ENCODE peak calls at places on chromosomes 3 and 15, in ten cellular contexts. Z, T, R, S, E, O, M, B, Q and A are unnamed samples.

GRCh38 chr3:130820976-130821375 is 72.9 kb upstream of the ATP2C1 start:
- DNase-seq in Z (no peak), M (no peak), O (no peak), S (no peak), E (peak; percentile 51), T (no peak), R (no peak), B (peak; percentile 41), Q (no peak), A (peak; percentile 82)

GRCh38 chr3:87145553-87145952 is 81.6 kb upstream of the CHMP2B start:
- DNase-seq in E (no peak), B (no peak), S (peak; percentile 43), Q (no peak), Z (no peak), O (no peak), T (peak; percentile 16), R (no peak), M (no peak), A (no peak)

GRCh38 chr3:79027593-79027992 is 740.2 kb downstream of the ROBO1 start:
- DNase-seq in S (no peak), E (no peak), Z (no peak), Q (no peak), T (no peak), B (no peak), O (no peak), M (no peak), R (no peak), A (no peak)

GRCh38 chr15:31088672-31089360 is 12.7 kb downstream of the TRPM1 start:
- DNase-seq in M (no peak), Q (no peak), B (no peak), R (no peak), Z (no peak), S (no peak), T (no peak), E (no peak), O (no peak), A (no peak)

GRCh38 chr3:264394-265156 is 68.0 kb downstream of the CHL1 start:
- DNase-seq in R (no peak), O (no peak), M (no peak), E (no peak), S (no peak), Z (no peak), Q (no peak), B (peak; percentile 26), T (no peak), A (no peak)

GRCh38 chr3:108661699-108662098 is 72.2 kb downstream of the DZIP3 start:
- DNase-seq in Z (no peak), S (no peak), Q (no peak), T (no peak), R (no peak), O (no peak), E (no peak), B (no peak), M (no peak), A (no peak)

GRCh38 chr3:78580691-78581090 is 1187.1 kb downstream of the ROBO1 start:
- DNase-seq in M (no peak), O (no peak), B (no peak), T (no peak), E (no peak), Z (no peak), R (no peak), Q (no peak), S (no peak), A (no peak)

GRCh38 chr15:86375733-86376132 is 296.1 kb downstream of the AGBL1 start:
- DNase-seq in E (no peak), O (no peak), S (no peak), T (no peak), R (no peak), B (no peak), M (no peak), Z (no peak), Q (no peak), A (no peak)

GRCh38 chr3:145623349-145623748 is 537.6 kb downstream of the PLOD2 start:
- DNase-seq in R (no peak), O (no peak), Z (no peak), E (no peak), S (no peak), M (no peak), Q (no peak), B (no peak), T (no peak), A (no peak)

GRCh38 chr3:159170436-159171003 is 368.7 kb downstream of the MFSD1 start:
- DNase-seq in O (no peak), T (no peak), Z (no peak), M (no peak), E (no peak), R (no peak), S (no peak), B (no peak), Q (no peak), A (no peak)

GRCh38 chr3:11835028-11835639 is 11.6 kb downstream of the TAMM41 start:
- DNase-seq in O (no peak), T (peak; percentile 17), Q (no peak), E (no peak), Z (no peak), B (no peak), S (no peak), R (no peak), M (no peak), A (no peak)

GRCh38 chr3:30692498-30693130 is 86.2 kb downstream of the TGFBR2 start:
- DNase-seq in O (no peak), B (no peak), M (no peak), T (no peak), R (no peak), E (no peak), S (no peak), Q (no peak), Z (no peak), A (no peak)

GRCh38 chr3:33426630-33427341 is 13.4 kb downstream of the UBP1 start:
- DNase-seq in Z (no peak), T (no peak), Q (no peak), R (no peak), M (no peak), E (no peak), B (no peak), S (no peak), O (no peak), A (no peak)

DNA sequence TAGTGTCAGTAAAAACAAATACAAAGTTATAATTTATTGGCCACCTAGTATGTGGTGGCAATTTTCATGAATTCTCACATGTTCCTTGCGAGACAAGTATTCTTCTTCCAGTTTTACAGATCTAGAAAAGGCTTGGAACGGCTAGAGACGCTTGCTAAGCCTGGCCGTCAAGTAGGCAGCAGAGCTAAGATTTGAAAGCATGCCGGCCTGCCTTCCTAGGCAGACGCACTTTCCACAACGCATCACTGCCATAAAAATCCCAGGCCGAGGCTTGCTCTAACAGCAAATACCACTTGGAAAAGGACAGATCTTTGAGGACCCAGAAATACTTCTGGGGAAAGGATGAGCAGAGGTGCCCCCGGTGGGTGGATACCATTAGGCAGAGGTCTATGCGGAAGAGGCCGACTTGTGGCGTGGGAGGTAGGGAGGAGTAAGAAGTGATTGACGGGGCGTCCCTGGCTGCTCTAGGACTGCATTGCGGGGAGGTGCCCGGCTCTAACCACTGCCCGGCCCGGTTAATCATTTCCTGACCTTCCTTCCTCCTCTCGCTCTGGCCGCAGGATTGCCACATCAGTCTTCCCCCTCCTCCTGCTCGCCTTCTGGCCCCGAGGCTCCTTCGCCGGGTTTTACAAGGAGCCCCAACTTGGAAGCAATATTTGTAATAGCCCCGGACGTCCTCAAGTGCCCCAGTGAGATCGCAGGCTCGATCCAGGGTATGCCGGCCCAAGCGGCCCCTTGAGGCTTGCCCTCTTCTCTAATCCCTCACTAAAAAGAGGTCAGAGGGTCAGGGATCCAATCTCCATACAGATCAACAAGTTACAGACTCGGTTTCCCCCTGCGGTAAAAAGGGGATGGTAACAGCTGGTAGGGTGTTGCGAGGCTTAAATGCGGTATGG is 1.3 kb upstream of the USP3 start:
- DNase-seq in E (peak; percentile 96), Z (peak; percentile 96), T (peak; percentile 82), B (peak; percentile 99), M (peak; percentile 58), S (no peak), O (peak; percentile 94), R (peak; percentile 88), Q (peak; percentile 51), A (peak; percentile 76)
- H3K4me1 ChIP-seq in E (peaks cover 9% of the 10 kb centered on the region), Z (peaks cover 60% of the 10 kb centered on the region), T (peaks cover 30% of the 10 kb centered on the region), B (peaks cover 58% of the 10 kb centered on the region), M (peaks cover 80% of the 10 kb centered on the region), S (peaks cover 7% of the 10 kb centered on the region), O (peaks cover 4% of the 10 kb centered on the region), R (peaks cover 69% of the 10 kb centered on the region), Q (peaks cover 70% of the 10 kb centered on the region), A (peaks cover 28% of the 10 kb centered on the region)

DNA sequence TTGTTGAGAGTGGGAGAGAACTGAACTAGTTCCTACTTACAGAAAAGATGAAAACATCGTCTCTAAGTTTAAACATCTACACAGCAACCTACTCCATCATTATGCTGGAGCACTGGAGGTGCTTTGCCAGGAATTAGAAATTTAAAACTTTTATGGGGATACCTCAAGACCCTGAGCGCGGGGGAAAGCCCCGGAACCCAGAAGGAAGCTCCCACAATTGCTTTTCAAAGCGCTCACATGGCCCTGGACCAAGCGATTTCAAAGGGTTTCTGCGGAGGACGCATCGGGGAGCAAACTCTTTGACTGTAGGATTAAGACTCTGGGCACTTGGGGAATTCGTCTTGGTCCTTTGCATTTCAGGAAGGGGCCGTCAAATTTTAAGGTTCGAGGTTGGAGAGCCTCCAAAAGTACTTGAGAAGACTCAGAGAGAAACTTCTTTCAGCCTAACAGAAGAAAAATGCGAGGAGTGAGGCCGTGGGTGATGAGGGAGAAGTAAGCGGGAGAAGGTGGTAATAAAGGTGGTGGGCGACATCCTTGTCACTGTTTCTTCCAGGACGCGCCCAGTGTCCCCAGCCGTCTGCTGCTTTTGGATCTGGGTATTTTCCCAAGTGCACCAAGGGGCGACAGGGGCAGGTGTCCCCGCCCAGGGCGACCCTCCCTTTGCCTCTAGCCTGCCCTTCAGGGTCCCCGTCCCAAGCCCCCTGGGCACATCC is 591 bp downstream of the PROK2 start:
- DNase-seq in E (no peak), B (no peak), T (no peak), Z (no peak), M (no peak), Q (no peak), S (no peak), O (no peak), R (no peak), A (no peak)
- H3K27me3 ChIP-seq in E (no peaks in the 10 kb centered on the region), B (no peaks in the 10 kb centered on the region), T (peaks cover 7% of the 10 kb centered on the region), Z (peaks cover 71% of the 10 kb centered on the region), M (peaks cover 46% of the 10 kb centered on the region), Q (peaks cover 21% of the 10 kb centered on the region), S (peaks cover 52% of the 10 kb centered on the region), O (no peaks in the 10 kb centered on the region), R (peaks cover 96% of the 10 kb centered on the region), A (peaks cover 56% of the 10 kb centered on the region)

GRCh38 chr15:71106802-71107500 is 8.3 kb upstream of the THSD4 start:
- DNase-seq in R (no peak), Z (no peak), E (no peak), S (no peak), O (no peak), Q (no peak), M (no peak), T (peak; percentile 23), B (no peak), A (no peak)
- H3K27ac ChIP-seq in R (no peak overlapping the region), Z (no peak overlapping the region), E (no peak overlapping the region), S (no peak overlapping the region), O (no peak overlapping the region), Q (no peak overlapping the region), M (no peak overlapping the region), T (no peak overlapping the region), B (no peak overlapping the region), A (no peak overlapping the region)

DNA sequence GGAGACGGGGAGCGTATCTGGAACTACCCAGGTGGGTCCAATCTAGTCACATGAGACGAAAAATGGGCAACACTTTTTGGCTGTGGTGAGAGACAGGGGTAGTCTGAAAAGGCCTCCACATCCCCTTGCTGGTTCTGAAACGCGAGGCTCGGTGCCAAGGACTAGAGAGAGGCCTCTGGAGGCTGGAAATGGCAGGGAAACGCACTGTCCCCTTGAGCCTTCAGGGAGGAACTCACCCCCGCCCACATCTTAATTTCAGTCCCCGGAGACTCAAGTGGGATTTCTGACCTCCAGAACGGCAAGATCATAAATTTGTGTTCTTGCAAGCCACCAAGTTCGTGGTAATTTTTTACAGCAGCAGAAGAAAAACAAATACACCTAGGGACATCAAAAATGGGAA is 185.5 kb downstream of the ARRDC4 start:
- DNase-seq in B (no peak), T (no peak), S (no peak), Z (no peak), R (no peak), M (no peak), O (no peak), Q (no peak), E (no peak), A (no peak)
- H3K4me1 ChIP-seq in B (no peaks in the 10 kb centered on the region), T (no peaks in the 10 kb centered on the region), S (peaks cover 3% of the 10 kb centered on the region), Z (no peaks in the 10 kb centered on the region), R (no peaks in the 10 kb centered on the region), M (no peaks in the 10 kb centered on the region), O (no peaks in the 10 kb centered on the region), Q (no peaks in the 10 kb centered on the region), E (peaks cover 2% of the 10 kb centered on the region), A (no peaks in the 10 kb centered on the region)